ENCODE peak calls at places on chromosomes 4 and X, in six cellular contexts. M is cardiac muscle cell, X is esophagus squamous epithelium, E is thoracic aorta, B is AG04449, C is left ventricle myocardium inferior. W is an unnamed sample.

GRCh38 chr4:148874331-148874730 is 432.1 kb upstream of the NR3C2 start:
- DNase-seq in M (no peak), X (no peak), E (no peak), B (no peak), C (no peak), W (no peak)

GRCh38 chrX:81195712-81196111 is 6.0 kb downstream of the HMGN5 start:
- DNase-seq in M (peak), X (no peak), E (no peak), B (no peak), C (peak), W (no peak)

GRCh38 chr4:67019670-67020069 is 525.6 kb downstream of the CENPC start:
- DNase-seq in M (peak), X (no peak), E (no peak), B (no peak), C (no peak), W (no peak)

GRCh38 chrX:129772796-129773431 is 6.8 kb upstream of the SASH3 start:
- DNase-seq in M (no peak), X (peak), E (no peak), B (no peak), C (peak), W (no peak)

GRCh38 chr4:182306792-182307507 is 63.7 kb downstream of the TENM3 start:
- DNase-seq in M (no peak), X (no peak), E (no peak), B (peak), C (no peak), W (no peak)

GRCh38 chr4:40916880-40917279 is 167.1 kb downstream of the NSUN7 start:
- DNase-seq in M (peak), X (no peak), E (no peak), B (no peak), C (peak), W (no peak)

GRCh38 chr4:138647433-138647832 is 368.1 kb upstream of the NOCT start:
- DNase-seq in M (no peak), X (no peak), E (no peak), B (no peak), C (no peak), W (no peak)

GRCh38 chr4:156686120-156686519 is 285.5 kb downstream of the PDGFC start:
- DNase-seq in M (peak), X (no peak), E (no peak), B (peak), C (no peak), W (no peak)

GRCh38 chrX:145825896-145826295 is 8.3 kb downstream of the SLITRK2 start:
- DNase-seq in M (peak), X (no peak), E (no peak), B (no peak), C (no peak), W (no peak)

GRCh38 chr4:123701046-123701445 is 304.5 kb downstream of the SPRY1 start:
- DNase-seq in M (peak), X (no peak), E (no peak), B (no peak), C (no peak), W (no peak)

GRCh38 chrX:13112499-13112898 is 68.1 kb upstream of the FAM9C start:
- DNase-seq in M (no peak), X (no peak), E (no peak), B (no peak), C (no peak), W (no peak)

GRCh38 chr4:185066179-185066578 is 47.9 kb downstream of the HELT start:
- DNase-seq in M (no peak), X (no peak), E (no peak), B (no peak), C (no peak), W (no peak)

GRCh38 chrX:132774312-132774711 is 184.1 kb downstream of the HS6ST2 start:
- DNase-seq in M (no peak), X (no peak), E (no peak), B (no peak), C (no peak), W (no peak)

GRCh38 chrX:24498181-24498580 is 33.1 kb downstream of the PDK3 start:
- DNase-seq in M (peak), X (no peak), E (no peak), B (no peak), C (no peak), W (no peak)

GRCh38 chr4:87679449-87680169 is 29.5 kb downstream of the DMP1 start:
- DNase-seq in M (peak), X (no peak), E (peak), B (no peak), C (peak), W (no peak)

GRCh38 chr4:176499518-176499917 is 179.8 kb downstream of the SPCS3 start:
- DNase-seq in M (peak), X (no peak), E (no peak), B (peak), C (no peak), W (no peak)

GRCh38 chrX:138929905-138930304 is 218.4 kb upstream of the FGF13 start:
- DNase-seq in M (no peak), X (no peak), E (no peak), B (no peak), C (no peak), W (no peak)

GRCh38 chrX:3962511-3963350 is 249.3 kb upstream of the PRKX start:
- DNase-seq in M (peak), X (no peak), E (no peak), B (no peak), C (no peak), W (no peak)

GRCh38 chrX:6313356-6313755 is 84.7 kb upstream of the NLGN4X start:
- DNase-seq in M (no peak), X (no peak), E (no peak), B (no peak), C (no peak), W (no peak)

GRCh38 chrX:49269010-49269767 is 404 bp upstream of the PPP1R3F start:
- DNase-seq in M (peak), X (peak), E (peak), B (peak), C (peak), W (peak)

GRCh38 chrX:56928546-56928945 is 66.8 kb downstream of the SPIN3 start:
- DNase-seq in M (no peak), X (no peak), E (no peak), B (no peak), C (no peak), W (no peak)

GRCh38 chr4:150867148-150867547 is 147.9 kb downstream of the LRBA start:
- DNase-seq in M (peak), X (no peak), E (no peak), B (peak), C (no peak), W (no peak)

GRCh38 chr4:41361831-41362646 is 105.3 kb downstream of the UCHL1 start:
- DNase-seq in M (no peak), X (no peak), E (no peak), B (no peak), C (no peak), W (no peak)

GRCh38 chrX:40158036-40158706 is 60.4 kb upstream of the BCOR start:
- DNase-seq in M (no peak), X (no peak), E (no peak), B (no peak), C (no peak), W (no peak)
- TF ChIP-seq CTCF in M (peak), X (peak), E (peak), B (peak), C (peak), W (peak)

GRCh38 chrX:40170830-40171512 is 73.2 kb upstream of the BCOR start:
- DNase-seq in M (no peak), X (no peak), E (no peak), B (no peak), C (no peak), W (no peak)

GRCh38 chrX:40167240-40168182 is 69.8 kb upstream of the BCOR start:
- DNase-seq in M (no peak), X (no peak), E (no peak), B (no peak), C (no peak), W (no peak)

GRCh38 chrX:40168183-40169015 is 70.6 kb upstream of the BCOR start:
- DNase-seq in M (no peak), X (no peak), E (no peak), B (no peak), C (no peak), W (no peak)

GRCh38 chrX:40171513-40172168 is 73.9 kb upstream of the BCOR start:
- DNase-seq in M (peak), X (no peak), E (no peak), B (no peak), C (no peak), W (no peak)

DNA sequence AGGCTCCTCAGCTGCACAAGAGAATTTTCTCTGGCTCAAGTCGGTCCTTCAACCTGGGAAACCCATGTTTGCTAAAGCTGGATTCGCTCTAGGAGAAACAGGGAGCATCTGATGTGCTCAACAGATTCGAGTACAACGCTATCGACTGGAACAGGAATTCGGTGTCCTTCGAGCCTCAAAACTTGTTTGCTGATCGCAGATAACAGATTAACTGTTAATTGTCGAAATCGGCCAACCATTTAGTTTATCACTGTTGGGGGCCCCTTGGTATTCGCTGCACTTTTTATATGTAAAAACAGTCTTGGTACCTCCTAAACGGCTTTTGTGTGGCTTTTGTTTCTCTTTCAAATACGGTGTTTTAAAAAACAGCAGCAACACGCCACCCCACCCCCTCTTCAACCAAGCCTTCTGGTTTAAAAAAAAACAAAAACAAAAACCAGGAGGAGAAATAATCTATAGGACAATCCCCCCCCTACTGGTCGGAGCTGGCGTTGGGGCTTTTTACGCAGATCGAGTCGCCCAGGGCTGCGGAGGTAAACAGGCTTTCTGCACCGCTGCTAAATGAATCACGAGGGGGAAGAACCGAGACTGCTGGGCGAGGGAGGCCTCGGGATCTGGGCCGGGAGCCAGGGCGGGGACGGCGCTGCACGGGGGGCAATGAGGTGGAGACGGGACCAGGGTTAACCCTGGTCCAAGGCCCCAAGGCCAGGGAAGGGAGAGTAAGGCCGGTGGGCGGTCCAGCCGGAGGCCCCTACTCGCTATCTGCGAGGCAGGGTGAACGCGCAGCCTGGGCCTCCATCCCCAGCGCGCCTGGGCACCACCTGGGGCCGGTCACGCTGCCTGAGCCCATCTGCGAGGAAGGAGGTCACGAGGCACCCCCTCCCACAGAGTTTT is 71.7 kb upstream of the BCOR start:
- DNase-seq in M (peak), X (peak), E (no peak), B (peak), C (no peak), W (peak)
- TF ChIP-seq CTCF in M (peak), X (peak), E (no peak), B (peak), C (peak), W (peak)

DNA sequence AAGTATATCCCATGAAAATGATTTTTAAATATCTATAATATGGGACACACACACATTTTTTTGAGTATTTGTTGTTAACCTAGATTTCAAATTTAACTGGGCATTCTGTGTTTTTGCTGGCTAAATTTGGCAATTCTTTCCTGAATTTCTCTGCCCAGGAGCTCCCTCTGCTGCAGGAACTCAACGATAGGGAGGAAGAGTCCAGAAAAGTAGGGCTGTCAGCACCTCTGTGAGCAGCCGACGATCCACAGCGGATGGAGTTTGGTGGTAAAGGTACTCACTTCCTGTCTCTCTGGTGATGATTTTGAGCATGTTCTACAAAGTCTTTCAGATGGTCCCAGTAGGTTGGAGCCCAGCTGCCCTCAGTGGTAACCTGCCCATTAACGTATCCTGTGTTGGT is 23.1 kb upstream of the TMEM184C start:
- DNase-seq in M (peak), X (no peak), E (no peak), B (no peak), C (no peak), W (no peak)
- TF ChIP-seq CTCF in M (peak), X (no peak), E (no peak), B (peak), C (no peak), W (no peak)

GRCh38 chrX:107507093-107507743 is 57.8 kb downstream of the FRMPD3 start:
- DNase-seq in M (no peak), X (no peak), E (no peak), B (no peak), C (no peak), W (no peak)

GRCh38 chrX:107503996-107504395 is 54.5 kb downstream of the FRMPD3 start:
- DNase-seq in M (no peak), X (no peak), E (no peak), B (no peak), C (no peak), W (no peak)

GRCh38 chrX:107507744-107508117 is 58.3 kb downstream of the FRMPD3 start:
- DNase-seq in M (no peak), X (no peak), E (no peak), B (no peak), C (no peak), W (no peak)

GRCh38 chrX:107506596-107507031 is 57.2 kb downstream of the FRMPD3 start:
- DNase-seq in M (no peak), X (no peak), E (no peak), B (no peak), C (no peak), W (no peak)

GRCh38 chrX:107505223-107505622 is 55.8 kb downstream of the FRMPD3 start:
- DNase-seq in M (no peak), X (no peak), E (no peak), B (no peak), C (no peak), W (no peak)
- TF ChIP-seq CTCF in M (no peak), X (no peak), E (no peak), B (no peak), C (no peak), W (no peak)

GRCh38 chrX:45801554-45801953 is 600.9 kb upstream of the DIPK2B start:
- DNase-seq in M (peak), X (no peak), E (no peak), B (no peak), C (no peak), W (no peak)
- TF ChIP-seq CTCF in M (peak), X (no peak), E (no peak), B (no peak), C (peak), W (peak)

DNA sequence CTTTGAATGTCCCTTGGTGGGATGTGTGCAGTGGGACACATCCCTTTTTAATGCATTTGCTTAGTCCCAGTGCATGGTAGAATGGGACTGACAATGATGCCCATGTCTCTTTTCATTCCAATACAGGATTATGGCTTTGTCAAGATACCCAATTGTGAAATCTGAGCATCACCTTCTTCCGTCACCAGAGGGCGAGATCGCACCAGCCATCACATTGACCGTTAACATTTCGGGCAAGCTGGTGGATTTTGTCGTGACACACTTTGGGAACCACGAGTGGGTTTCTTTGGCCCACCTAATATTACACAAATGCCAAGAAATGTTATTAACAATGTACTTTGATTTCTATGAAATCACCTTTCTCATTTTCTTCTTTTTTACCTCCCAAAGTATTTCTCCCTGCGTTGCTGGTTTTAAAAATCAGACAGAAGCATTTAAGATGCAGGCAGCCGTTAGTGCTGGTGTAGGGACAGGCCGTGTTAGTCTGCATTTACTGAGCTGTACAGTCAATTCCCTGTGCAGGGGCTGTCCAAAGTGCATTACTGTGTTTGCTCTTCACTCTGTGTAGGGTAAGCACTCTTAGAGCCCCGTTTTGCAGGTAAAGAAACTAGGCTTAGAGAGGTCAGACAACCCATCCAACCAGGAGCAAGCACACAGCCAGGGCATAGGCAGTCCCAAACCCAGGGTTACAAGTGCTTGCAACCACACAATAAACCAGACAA is 46.5 kb downstream of the CWH43 start:
- DNase-seq in M (peak), X (no peak), E (no peak), B (no peak), C (no peak), W (no peak)
- TF ChIP-seq CTCF in M (peak), X (no peak), E (no peak), B (peak), C (peak), W (peak)

GRCh38 chr4:98716796-98717195 is 58.4 kb upstream of the TSPAN5 start:
- DNase-seq in M (no peak), X (no peak), E (no peak), B (no peak), C (no peak), W (no peak)
- TF ChIP-seq CTCF in M (no peak), X (no peak), E (no peak), B (no peak), C (no peak), W (no peak)